ENCODE peak calls at places on chromosome 4, in eight cellular contexts. Z is GM19239; J is BJ; H is NCI-H774; I is activated effector memory CD4-positive, alpha-beta T cell treated with anti-CD3 and anti-CD28 coated beads, Interleukin-2, amount 50 U/mL, for 16 hours; P is cardiac fibroblast; Q is stimulated activated CD8-positive, alpha-beta memory T cell treated with anti-CD3 and anti-CD28 coated beads, Interleukin-4, amount 100 ng/mL, for 1 hour; E is nephron progenitor cell. T is an unnamed sample.

GRCh38 chr4:142045996-142046395 is 409.6 kb downstream of the IL15 start:
- DNase-seq in E (no peak), J (no peak), Q (no peak), P (no peak), I (no peak), H (no peak), Z (no peak), T (no peak)

GRCh38 chr4:14566518-14566917 is 435.8 kb upstream of the CPEB2 start:
- DNase-seq in Z (no peak), E (no peak), J (no peak), P (peak), Q (no peak), I (no peak), H (no peak), T (no peak)

GRCh38 chr4:118936406-118936805 is 47.8 kb downstream of the SYNPO2 start:
- DNase-seq in Z (no peak), I (no peak), Q (no peak), P (no peak), J (no peak), E (no peak), H (no peak), T (no peak)

GRCh38 chr4:24488399-24489164 is 95.8 kb downstream of the DHX15 start:
- DNase-seq in E (peak), P (peak), Q (no peak), I (peak), Z (peak), H (no peak), J (no peak), T (peak)

GRCh38 chr4:100574607-100575006 is 56.8 kb upstream of the EMCN start:
- DNase-seq in I (no peak), Q (no peak), H (no peak), Z (no peak), J (no peak), E (no peak), P (no peak), T (no peak)

GRCh38 chr4:156656911-156657310 is 314.7 kb downstream of the PDGFC start:
- DNase-seq in Z (no peak), E (no peak), I (no peak), H (no peak), J (no peak), Q (no peak), P (no peak), T (no peak)

GRCh38 chr4:102466298-102466697 is 34.9 kb upstream of the NFKB1 start:
- DNase-seq in I (no peak), Z (no peak), P (peak), H (no peak), E (no peak), J (no peak), Q (no peak), T (no peak)

GRCh38 chr4:80012291-80012690 is 60.7 kb downstream of the ANTXR2 start:
- DNase-seq in P (no peak), I (no peak), E (no peak), H (no peak), J (no peak), Q (no peak), Z (no peak), T (no peak)

T was measured in spleen.